ENCODE peak calls at places on chromosomes 1 and 21, in four cellular contexts. B is upper lobe of right lung; F is CD4-positive, alpha-beta memory T cell; Z is trophoblast cell. P is an unnamed sample. For H3K4me1, the result is how much of the 10 kb centered on the place peaks cover.

GRCh38 chr21:45370575-45370974 is 34.4 kb upstream of the COL18A1 start:
- DNase-seq in B (no peak), Z (no peak), F (no peak), P (no peak)

GRCh38 chr1:235708390-235708962 is 58.9 kb upstream of the GNG4 start:
- DNase-seq in B (no peak), Z (no peak), F (no peak), P (no peak)

GRCh38 chr1:215003686-215004085 is 78.9 kb upstream of the KCNK2 start:
- DNase-seq in B (no peak), F (no peak), Z (peak), P (no peak)

GRCh38 chr1:160171352-160171751 is 19.0 kb upstream of the CASQ1 start:
- DNase-seq in F (no peak), Z (no peak), B (no peak), P (no peak)

GRCh38 chr1:199283814-199284213 is 645.0 kb downstream of the PTPRC start:
- DNase-seq in F (no peak), Z (no peak), B (no peak), P (no peak)

GRCh38 chr1:1135339-1136111 is 19.6 kb upstream of the C1orf159 start:
- DNase-seq in B (no peak), Z (no peak), F (no peak), P (no peak)

GRCh38 chr1:61284933-61285332 is 202.6 kb downstream of the NFIA start:
- DNase-seq in B (no peak), F (no peak), Z (no peak), P (no peak)

GRCh38 chr1:18358600-18358999 is 122.1 kb upstream of the KLHDC7A start:
- DNase-seq in F (no peak), B (no peak), Z (no peak), P (no peak)

GRCh38 chr1:115545791-115546733 is 95.7 kb upstream of the VANGL1 start:
- DNase-seq in Z (peak), B (no peak), F (no peak), P (no peak)

GRCh38 chr1:66253330-66253921 is 280.5 kb upstream of the SGIP1 start:
- DNase-seq in Z (peak), B (no peak), F (peak), P (no peak)

GRCh38 chr1:3070654-3071506 is 1.9 kb downstream of the PRDM16 start:
- DNase-seq in F (no peak), B (peak), Z (no peak), P (no peak)

GRCh38 chr1:246566808-246567154 is 525 bp downstream of the CNST start:
- DNase-seq in Z (no peak), F (no peak), B (no peak), P (no peak)

GRCh38 chr1:234188454-234188792 is 184.8 kb upstream of the COA6 start:
- DNase-seq in F (no peak), B (no peak), Z (no peak), P (no peak)

GRCh38 chr1:5509664-5510452 is 482.4 kb downstream of the NPHP4 start:
- DNase-seq in B (peak), Z (peak), F (peak), P (peak)

GRCh38 chr21:43918385-43918947 is 53.4 kb downstream of the AGPAT3 start:
- DNase-seq in Z (no peak), B (peak), F (no peak), P (no peak)

GRCh38 chr21:45573452-45574035 is 31.3 kb upstream of the SLC19A1 start:
- DNase-seq in B (peak), F (no peak), Z (no peak), P (no peak)

GRCh38 chr21:27570306-27570868 is 603.5 kb upstream of the ADAMTS5 start:
- DNase-seq in F (no peak), B (no peak), Z (peak), P (no peak)

GRCh38 chr1:225691377-225691776 is 38.5 kb upstream of the ENAH start:
- DNase-seq in B (no peak), Z (no peak), F (no peak), P (no peak)

GRCh38 chr1:18643154-18644012 is 12.7 kb downstream of the PAX7 start:
- DNase-seq in Z (peak), F (no peak), B (no peak), P (no peak)

GRCh38 chr1:68202239-68202832 is 30.0 kb downstream of the WLS start:
- DNase-seq in B (no peak), F (no peak), Z (no peak), P (no peak)

GRCh38 chr1:207619833-207620572 is 24.9 kb upstream of the CR1L start:
- DNase-seq in Z (peak), F (peak), B (no peak), P (no peak)

GRCh38 chr1:114040273-114041043 is 61.2 kb downstream of the OLFML3 start:
- DNase-seq in B (no peak), F (no peak), Z (no peak), P (no peak)

GRCh38 chr1:191495040-191495439 is 663.2 kb upstream of the RGS18 start:
- DNase-seq in B (no peak), Z (no peak), F (no peak), P (no peak)

GRCh38 chr1:19055001-19055400 is 98.5 kb upstream of the IFFO2 start:
- DNase-seq in F (no peak), Z (no peak), B (no peak), P (no peak)

GRCh38 chr1:31954607-31955283 is 16.6 kb upstream of the PTP4A2 start:
- DNase-seq in F (no peak), B (peak), Z (peak), P (no peak)

GRCh38 chr21:21860888-21861287 is 862.7 kb downstream of the NCAM2 start:
- DNase-seq in B (no peak), Z (no peak), F (no peak), P (no peak)

GRCh38 chr1:229284887-229285286 is 14.0 kb downstream of the RAB4A start:
- DNase-seq in B (no peak), F (no peak), Z (no peak), P (no peak)

GRCh38 chr1:113021430-113022085 is 51.4 kb upstream of the LRIG2 start:
- DNase-seq in F (no peak), B (no peak), Z (no peak), P (no peak)

GRCh38 chr1:57218487-57219079 is 205.3 kb downstream of the DAB1 start:
- DNase-seq in F (no peak), Z (no peak), B (no peak), P (no peak)

GRCh38 chr21:24076179-24076578 is 1531.1 kb downstream of the MRPL39 start:
- DNase-seq in Z (no peak), F (no peak), B (no peak), P (no peak)

GRCh38 chr1:235960799-235961198 is 94.1 kb upstream of the LYST start:
- DNase-seq in B (no peak), F (no peak), Z (no peak), P (no peak)

GRCh38 chr1:69139007-69139406 is 428.7 kb upstream of the LRRC7 start:
- DNase-seq in B (no peak), F (no peak), Z (no peak), P (no peak)

GRCh38 chr1:95793893-95794292 is 559.9 kb downstream of the RWDD3 start:
- DNase-seq in B (no peak), Z (no peak), F (no peak), P (no peak)

GRCh38 chr1:22398656-22399420 is 52.8 kb upstream of the ZBTB40 start:
- DNase-seq in Z (no peak), B (no peak), F (peak), P (no peak)

GRCh38 chr1:165928075-165928731 is 100.8 kb downstream of the UCK2 start:
- DNase-seq in F (peak), Z (peak), B (no peak), P (no peak)

GRCh38 chr1:179002552-179003345 is 22.9 kb upstream of the FAM20B start:
- DNase-seq in B (peak), Z (peak), F (peak), P (peak)

GRCh38 chr1:37486680-37487618 is 12.6 kb downstream of the ZC3H12A start:
- DNase-seq in Z (peak), F (peak), B (peak), P (peak)

DNA sequence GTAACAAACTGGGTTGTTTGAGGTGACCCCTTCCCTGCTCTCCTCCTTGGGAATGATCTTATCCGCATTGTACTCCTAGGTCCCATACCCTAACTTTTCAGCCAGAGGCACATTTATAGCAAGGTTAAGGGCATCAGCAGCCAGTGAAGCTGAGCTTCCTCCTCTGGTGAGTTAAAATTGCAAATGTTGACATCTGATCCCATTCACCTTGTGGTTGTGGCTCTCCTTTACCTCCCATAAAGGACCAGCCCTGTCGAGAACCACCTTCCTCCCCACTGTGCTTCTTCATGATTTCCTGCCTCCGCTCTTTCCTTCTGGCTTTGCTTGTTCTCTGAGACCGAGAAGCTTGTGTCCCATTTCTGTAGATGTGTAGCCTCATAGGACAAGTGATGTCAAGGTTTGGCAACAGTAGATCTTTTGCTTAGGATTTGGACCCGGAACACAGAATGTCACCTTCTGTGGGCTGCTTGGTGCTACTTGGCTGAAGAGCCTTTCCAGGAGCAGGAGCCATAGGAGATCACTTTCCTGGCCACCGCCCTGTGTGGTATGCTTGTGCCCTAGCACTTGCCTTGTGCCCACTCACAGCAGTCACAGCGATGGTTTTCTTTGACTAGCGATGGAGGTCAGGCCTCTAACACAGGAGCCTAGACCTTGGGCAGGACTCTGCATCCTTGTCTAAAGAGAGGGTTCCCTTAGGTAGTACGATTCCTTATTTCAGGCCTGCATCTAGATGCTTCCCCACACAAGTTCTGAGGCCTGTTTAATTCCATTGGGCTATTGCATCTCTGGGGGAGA is 18.8 kb downstream of the SZRD1 start:
- DNase-seq in F (no peak), B (no peak), Z (no peak), P (no peak)
- H3K4me1 ChIP-seq in F (half or more), B (under half), Z (under half), P (half or more)

GRCh38 chr1:158020877-158021630 is 27.6 kb downstream of the KIRREL1 start:
- DNase-seq in Z (no peak), F (no peak), B (no peak), P (no peak)
- H3K4me1 ChIP-seq in Z (under half), F (under half), B (half or more), P (under half)

GRCh38 chr1:167642501-167642826 is 12.4 kb downstream of the RCSD1 start:
- DNase-seq in B (no peak), Z (no peak), F (no peak), P (no peak)

GRCh38 chr1:167645161-167645560 is 15.1 kb downstream of the RCSD1 start:
- DNase-seq in B (no peak), Z (no peak), F (no peak), P (no peak)

GRCh38 chr1:167641786-167642500 is 11.9 kb downstream of the RCSD1 start:
- DNase-seq in B (no peak), F (peak), Z (no peak), P (no peak)

GRCh38 chr1:167644551-167644950 is 14.5 kb downstream of the RCSD1 start:
- DNase-seq in Z (no peak), B (no peak), F (no peak), P (no peak)

GRCh38 chr1:167643471-167643870 is 13.4 kb downstream of the RCSD1 start:
- DNase-seq in B (no peak), Z (no peak), F (no peak), P (no peak)
- H3K4me1 ChIP-seq in B (under half), Z (under half), F (half or more), P (half or more)

GRCh38 chr1:200602632-200603031 is 17.9 kb downstream of the KIF14 start:
- DNase-seq in B (no peak), F (no peak), Z (no peak), P (no peak)
- H3K4me1 ChIP-seq in B (under half), F (under half), Z (under half), P (under half)

GRCh38 chr1:46719689-46720088 is 775 bp upstream of the EFCAB14 start:
- DNase-seq in F (no peak), B (no peak), Z (peak), P (no peak)

GRCh38 chr1:46721204-46721603 is 2.3 kb upstream of the EFCAB14 start:
- DNase-seq in F (no peak), B (no peak), Z (no peak), P (no peak)

GRCh38 chr1:46717654-46718053 is 1.3 kb downstream of the EFCAB14 start:
- DNase-seq in B (no peak), Z (no peak), F (no peak), P (no peak)

GRCh38 chr1:46718340-46718726 is 581 bp downstream of the EFCAB14 start:
- DNase-seq in Z (no peak), B (no peak), F (no peak), P (no peak)

GRCh38 chr1:46718727-46719622 is at the start of gene EFCAB14:
- DNase-seq in F (peak), Z (peak), B (peak), P (peak)
- H3K4me1 ChIP-seq in F (under half), Z (under half), B (under half), P (under half)

DNA sequence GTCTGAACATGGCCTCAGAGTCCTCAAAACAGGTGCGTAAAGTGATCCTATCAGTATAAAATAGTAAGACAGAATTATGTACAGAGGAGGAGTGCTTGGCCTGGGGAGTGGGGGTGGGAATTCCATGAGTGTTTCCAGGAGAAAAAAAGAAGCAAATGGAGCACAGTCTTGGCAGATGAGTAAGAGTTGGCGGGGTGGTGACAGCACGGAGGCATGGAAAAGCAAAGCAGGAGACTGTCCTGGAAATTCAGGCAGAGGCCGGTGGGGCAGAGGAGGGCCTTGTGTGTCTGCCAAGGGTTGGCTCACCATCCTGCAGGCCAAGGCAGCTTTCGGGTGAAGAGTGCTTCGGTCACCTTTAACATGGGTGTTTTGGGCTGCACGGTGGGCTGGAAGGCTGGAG is 63.4 kb downstream of the OPTC start:
- DNase-seq in B (no peak), Z (peak), F (no peak), P (no peak)
- H3K4me1 ChIP-seq in B (under half), Z (under half), F (under half), P (under half)

GRCh38 chr1:227937531-227938145 is 10.1 kb downstream of the WNT9A start:
- DNase-seq in Z (no peak), F (no peak), B (peak), P (no peak)
- H3K4me1 ChIP-seq in Z (under half), F (under half), B (under half), P (under half)

GRCh38 chr1:59549903-59550302 is 253.0 kb downstream of the FGGY start:
- DNase-seq in Z (peak), B (peak), F (no peak), P (no peak)
- H3K4me1 ChIP-seq in Z (under half), B (under half), F (under half), P (under half)

GRCh38 chr1:47334765-47335435 is 1.3 kb downstream of the CMPK1 start:
- DNase-seq in Z (no peak), F (no peak), B (no peak), P (no peak)

GRCh38 chr1:47333578-47333921 is at the start of gene CMPK1:
- DNase-seq in Z (peak), B (peak), F (peak), P (peak)

GRCh38 chr1:47333922-47334764 is 553 bp downstream of the CMPK1 start:
- DNase-seq in Z (peak), B (peak), F (peak), P (peak)

GRCh38 chr1:47331875-47332274 is 1.7 kb upstream of the CMPK1 start:
- DNase-seq in Z (no peak), B (no peak), F (no peak), P (no peak)

GRCh38 chr1:47332779-47333577 is 612 bp upstream of the CMPK1 start:
- DNase-seq in B (peak), Z (no peak), F (no peak), P (no peak)
- H3K4me1 ChIP-seq in B (under half), Z (under half), F (under half), P (under half)

P was measured in CD8-positive, alpha-beta T cell.